ENCODE peak calls at places on chromosomes 7 and 10, in seven cellular contexts. J is fibroblast of villous mesenchyme, E is endothelial cell of umbilical vein, M is cardiac muscle cell, V is lower leg skin, S is esophagus squamous epithelium, N is astrocyte of the spinal cord. Z is an unnamed sample.

GRCh38 chr10:115936926-115937755 is 335.9 kb downstream of the GFRA1 start:
- DNase-seq in N (peak), S (no peak), V (no peak), J (no peak), E (peak), M (no peak), Z (peak)

GRCh38 chr7:158754746-158755444 is 50.3 kb upstream of the NCAPG2 start:
- DNase-seq in V (no peak), E (peak), N (no peak), S (no peak), M (no peak), J (no peak), Z (no peak)

GRCh38 chr10:59234814-59235429 is 58.5 kb downstream of the PHYHIPL start:
- DNase-seq in J (peak), N (peak), S (no peak), V (no peak), E (peak), M (peak), Z (peak)

GRCh38 chr7:151837285-151838042 is 39.5 kb downstream of the PRKAG2 start:
- DNase-seq in V (no peak), S (no peak), M (peak), N (no peak), E (no peak), J (no peak), Z (no peak)

GRCh38 chr7:158682456-158682855 is 22.1 kb downstream of the NCAPG2 start:
- DNase-seq in V (no peak), S (no peak), M (no peak), E (no peak), J (no peak), N (no peak), Z (no peak)

GRCh38 chr7:2520131-2520807 is 695 bp downstream of the LFNG start:
- DNase-seq in N (no peak), J (no peak), M (peak), S (no peak), E (no peak), V (peak), Z (peak)

GRCh38 chr10:95440326-95440725 is 120.8 kb downstream of the SORBS1 start:
- DNase-seq in N (no peak), V (peak), S (no peak), M (no peak), E (no peak), J (no peak), Z (no peak)

GRCh38 chr7:129862672-129863071 is 90.1 kb downstream of the UBE2H start:
- DNase-seq in S (no peak), V (peak), N (no peak), M (peak), J (no peak), E (no peak), Z (no peak)

GRCh38 chr7:27179030-27179429 is 4.9 kb upstream of the HOXA10 start:
- DNase-seq in J (peak), S (no peak), V (peak), E (peak), M (no peak), N (no peak), Z (peak)

GRCh38 chr7:150939052-150939810 is 38.9 kb downstream of the KCNH2 start:
- DNase-seq in M (no peak), J (no peak), S (no peak), E (no peak), V (peak), N (no peak), Z (no peak)

GRCh38 chr10:8321990-8322389 is 267.5 kb downstream of the GATA3 start:
- DNase-seq in J (no peak), N (no peak), S (no peak), E (no peak), M (no peak), V (no peak), Z (no peak)

GRCh38 chr10:70191906-70192305 is 21.6 kb upstream of the SAR1A start:
- DNase-seq in M (no peak), N (peak), J (peak), V (no peak), S (no peak), E (no peak), Z (peak)

GRCh38 chr7:116786791-116787443 is 75.5 kb upstream of the CAPZA2 start:
- DNase-seq in M (peak), V (no peak), E (peak), S (no peak), N (peak), J (peak), Z (peak)

GRCh38 chr10:24488631-24489030 is 235.1 kb downstream of the ARHGAP21 start:
- DNase-seq in J (no peak), V (no peak), N (no peak), E (no peak), M (no peak), S (no peak), Z (no peak)

GRCh38 chr7:123633553-123633952 is 22.1 kb upstream of the LMOD2 start:
- DNase-seq in M (no peak), E (peak), J (peak), S (no peak), V (no peak), N (peak), Z (peak)

GRCh38 chr10:128128582-128128981 is 2.4 kb upstream of the MKI67 start:
- DNase-seq in E (no peak), M (no peak), V (no peak), J (no peak), S (no peak), N (no peak), Z (no peak)

GRCh38 chr10:128124813-128125403 is 1.3 kb downstream of the MKI67 start:
- DNase-seq in N (no peak), J (no peak), E (peak), M (no peak), V (no peak), S (no peak), Z (no peak)

GRCh38 chr10:128123853-128124252 is 2.4 kb downstream of the MKI67 start:
- DNase-seq in V (no peak), N (no peak), E (no peak), S (no peak), J (no peak), M (no peak), Z (no peak)

GRCh38 chr10:128125944-128126764 is at the start of gene MKI67:
- DNase-seq in S (peak), V (peak), J (peak), M (peak), E (peak), N (peak), Z (peak)

GRCh38 chr10:128125416-128125943 is 743 bp downstream of the MKI67 start:
- DNase-seq in M (no peak), J (no peak), S (no peak), V (no peak), N (peak), E (peak), Z (peak)
- H3K4me3 ChIP-seq in M (peak), J (peak), S (peak), V (peak), N (peak), E (peak), Z (peak)

DNA sequence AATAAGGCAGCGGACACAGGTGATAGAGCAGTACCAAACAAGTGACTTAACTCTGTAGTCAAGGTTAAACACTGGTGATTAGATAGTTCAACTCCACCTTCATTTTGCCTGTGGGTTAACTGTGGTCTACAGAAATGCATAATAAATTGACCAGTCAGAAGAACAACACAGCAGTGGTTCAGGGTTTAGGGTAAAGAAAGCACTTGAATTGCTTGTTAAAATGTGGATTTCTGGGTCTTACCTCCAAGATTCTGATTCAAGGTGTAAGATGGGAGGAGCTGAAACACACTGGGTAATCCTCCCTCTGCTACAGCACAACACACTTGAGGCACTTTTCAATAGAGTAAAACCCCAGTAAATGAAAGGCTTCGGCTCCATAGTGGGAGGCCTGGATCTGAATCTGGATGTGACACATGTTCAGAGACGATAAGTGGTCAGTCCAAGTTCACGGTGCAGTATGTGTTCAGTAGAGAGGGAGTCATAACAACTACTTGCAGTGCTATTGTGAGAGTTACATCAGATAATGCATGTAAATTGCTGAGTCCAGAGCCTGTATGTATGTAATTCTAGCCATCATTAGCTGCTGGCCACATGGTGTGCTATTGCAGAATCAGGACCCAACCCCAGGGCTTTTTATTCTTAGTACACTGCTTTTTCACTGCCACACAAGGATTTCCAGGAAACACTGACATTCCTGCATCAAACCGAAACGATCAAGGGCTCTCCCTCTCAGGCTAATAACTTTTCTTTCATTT is 141.7 kb downstream of the SORCS1 start:
- DNase-seq in J (no peak), E (no peak), M (no peak), N (no peak), V (no peak), S (no peak), Z (no peak)
- H3K4me3 ChIP-seq in J (no peak), E (no peak), M (no peak), N (no peak), V (no peak), S (no peak), Z (no peak)

DNA sequence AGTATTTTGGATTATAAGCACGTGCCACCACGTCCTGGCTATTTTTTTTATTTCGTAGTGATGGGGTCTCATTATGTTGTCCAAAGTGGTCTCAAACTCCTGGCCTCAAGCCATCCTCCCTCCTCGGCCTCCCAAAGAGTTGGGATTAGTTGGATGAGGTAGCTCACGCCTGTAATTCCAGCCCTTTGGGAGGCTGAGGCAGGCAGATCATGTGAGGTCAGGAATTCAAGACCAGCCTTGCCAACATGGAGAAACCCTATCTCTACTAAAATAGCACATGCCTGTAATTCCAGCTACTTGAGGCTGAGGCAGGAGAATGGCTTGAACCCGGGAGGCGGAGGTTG is 21.8 kb upstream of the YWHAG start:
- DNase-seq in V (peak), J (no peak), N (no peak), S (no peak), E (no peak), M (no peak), Z (no peak)
- H3K4me3 ChIP-seq in V (no peak), J (peak), N (no peak), S (peak), E (no peak), M (no peak), Z (peak)

GRCh38 chr7:19118896-19119301 is 1.5 kb upstream of the TWIST1 start:
- DNase-seq in N (no peak), S (no peak), M (peak), J (no peak), E (no peak), V (no peak), Z (peak)

GRCh38 chr7:19116121-19117080 is 1.0 kb downstream of the TWIST1 start:
- DNase-seq in E (peak), J (peak), M (peak), S (no peak), V (peak), N (peak), Z (peak)

GRCh38 chr7:19119372-19119771 is 1.9 kb upstream of the TWIST1 start:
- DNase-seq in S (no peak), M (no peak), J (no peak), V (no peak), E (no peak), N (no peak), Z (peak)

GRCh38 chr7:19117081-19117869 is at the start of gene TWIST1:
- DNase-seq in J (peak), V (peak), E (no peak), S (no peak), M (peak), N (peak), Z (peak)

DNA sequence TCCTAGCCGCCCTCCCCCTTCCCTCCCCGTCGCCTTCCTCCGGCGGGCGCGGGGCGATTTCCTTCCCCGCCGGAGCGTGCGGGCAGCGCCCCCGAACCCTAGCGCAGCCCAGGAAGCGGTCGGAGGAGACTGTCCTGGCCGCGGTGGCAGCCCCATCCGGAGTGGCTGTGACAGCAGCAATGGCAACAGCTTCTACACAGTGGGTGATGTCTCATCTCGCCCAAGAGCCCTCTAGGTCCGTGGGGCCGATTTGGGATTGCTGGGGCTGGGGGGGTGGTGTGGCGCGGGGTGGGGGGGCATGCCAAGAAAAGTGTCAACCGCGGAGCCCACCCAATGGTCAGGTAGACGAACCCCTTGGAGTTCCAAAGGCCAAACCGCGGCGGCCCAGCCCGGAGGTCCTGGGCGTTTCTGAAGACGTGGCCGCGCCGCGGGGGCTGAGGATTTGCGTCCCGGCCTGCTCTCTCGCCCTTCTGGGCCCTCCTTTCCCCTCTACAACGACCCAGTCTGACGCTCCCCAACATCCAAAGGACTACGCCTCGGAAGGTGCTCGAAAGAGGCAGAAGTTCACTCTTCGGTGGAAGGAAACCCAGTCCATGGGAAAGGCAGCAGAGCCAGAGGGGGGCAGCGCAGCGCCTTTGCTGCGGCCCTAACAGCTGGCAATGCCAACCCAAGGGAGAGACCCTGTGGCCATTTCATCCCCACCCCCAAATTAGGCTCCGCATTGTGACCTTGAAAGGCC is 603 bp upstream of the TWIST1 start:
- DNase-seq in V (peak), J (peak), N (peak), E (no peak), S (no peak), M (peak), Z (peak)
- H3K4me3 ChIP-seq in V (peak), J (peak), N (peak), E (peak), S (peak), M (peak), Z (peak)

Z was measured in GM23248.